ENCODE peak calls at places on chromosomes 2 and 18, in nine cellular contexts. Y is transverse colon, S is K562, H is HCT116, B is Panc1, M is GM23338, D is GM12891, I is stomach, N is upper lobe of left lung. V is an unnamed sample.

GRCh38 chr2:139790807-139791206 is 1010.6 kb upstream of the NXPH2 start:
- DNase-seq in Y (no peak), S (no peak), H (peak; percentile 29), B (peak; percentile 2), M (peak; percentile 50), D (no peak), I (no peak), N (no peak), V (peak; percentile 45)

GRCh38 chr2:222795671-222796357 is 65.0 kb upstream of the ACSL3 start:
- DNase-seq in Y (no peak), S (no peak), H (no peak), B (no peak), M (no peak), D (no peak), I (no peak), N (no peak), V (no peak)

GRCh38 chr2:232588680-232589585 is 38.4 kb downstream of the EIF4E2 start:
- DNase-seq in Y (peak; percentile 71), S (no peak), H (no peak), B (no peak), M (no peak), D (no peak), I (peak; percentile 86), N (no peak), V (no peak)

GRCh38 chr2:190121971-190122370 is 59.4 kb upstream of the MSTN start:
- DNase-seq in Y (no peak), S (no peak), H (peak; percentile 23), B (peak; percentile 12), M (peak; percentile 78), D (peak; percentile 5), I (no peak), N (no peak), V (peak; percentile 52)

GRCh38 chr18:34976899-34977786 is 64.1 kb upstream of the MAPRE2 start:
- DNase-seq in Y (peak; percentile 93), S (peak; percentile 42), H (no peak), B (no peak), M (peak; percentile 92), D (peak; percentile 42), I (peak; percentile 91), N (peak; percentile 96), V (peak; percentile 55)

GRCh38 chr2:183926433-183926832 is 671.9 kb upstream of the ZNF804A start:
- DNase-seq in Y (no peak), S (no peak), H (no peak), B (no peak), M (no peak), D (no peak), I (no peak), N (no peak), V (no peak)

GRCh38 chr2:174614261-174614660 is 16.7 kb upstream of the WIPF1 start:
- DNase-seq in Y (no peak), S (no peak), H (no peak), B (no peak), M (no peak), D (no peak), I (no peak), N (no peak), V (no peak)

GRCh38 chr2:122094557-122094956 is 339.1 kb downstream of the TSN start:
- DNase-seq in Y (no peak), S (no peak), H (no peak), B (no peak), M (no peak), D (no peak), I (no peak), N (no peak), V (no peak)

GRCh38 chr2:166513952-166514351 is 19.9 kb upstream of the SCN7A start:
- DNase-seq in Y (no peak), S (no peak), H (no peak), B (no peak), M (no peak), D (no peak), I (no peak), N (no peak), V (no peak)

GRCh38 chr18:12283256-12283655 is 24.8 kb upstream of the TUBB6 start:
- DNase-seq in Y (no peak), S (peak; percentile 56), H (peak; percentile 73), B (no peak), M (peak; percentile 75), D (no peak), I (no peak), N (no peak), V (peak; percentile 20)

GRCh38 chr2:85504434-85505261 is 34.3 kb upstream of the MAT2A start:
- DNase-seq in Y (no peak), S (no peak), H (peak; percentile 72), B (peak; percentile 87), M (no peak), D (no peak), I (peak; percentile 26), N (no peak), V (peak; percentile 96)
- TF ChIP-seq POLR2AphosphoS5 in Y (peak; percentile 15), S (no peak), H (peak; percentile 63), B (no peak), M (no peak), D (no peak), I (peak; percentile 32), N (peak; percentile 49), V (peak; percentile 92)

DNA sequence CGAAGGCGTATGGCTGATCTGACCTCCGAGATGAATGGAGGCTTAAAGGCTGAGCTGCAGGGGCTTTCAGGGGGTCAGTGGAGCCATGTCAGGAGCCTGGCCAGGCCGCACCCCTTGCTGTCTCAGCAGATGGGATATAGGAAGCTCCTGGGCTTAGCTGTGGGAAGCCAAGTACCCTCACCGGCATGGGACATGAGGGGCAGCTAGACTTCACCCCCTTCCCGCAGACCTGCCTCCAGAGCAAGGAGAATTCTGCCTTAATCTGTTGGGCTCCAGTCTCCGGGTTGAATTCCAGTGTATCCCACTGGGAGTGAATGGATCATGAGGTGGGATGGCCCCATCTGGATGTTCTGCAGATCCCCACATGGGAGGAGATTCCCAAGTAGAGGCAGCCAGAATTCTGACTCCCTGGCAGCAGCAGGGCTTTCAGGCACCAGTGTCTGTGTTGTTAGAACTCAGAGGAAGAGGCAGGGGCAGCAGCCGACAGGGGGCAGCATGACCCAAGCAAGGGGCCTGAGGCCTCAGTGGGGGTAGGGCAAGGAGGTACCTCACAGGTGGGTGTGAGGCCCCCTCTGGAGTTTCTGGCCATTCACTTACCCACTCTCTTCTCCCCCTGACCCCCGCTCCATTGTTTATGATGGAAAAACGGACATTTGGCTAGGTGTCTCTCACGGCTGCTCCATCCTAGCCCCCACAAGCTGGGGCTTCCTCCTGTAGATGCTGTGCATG is 19.1 kb downstream of the CAPG start:
- DNase-seq in Y (peak; percentile 78), S (peak; percentile 79), H (peak; percentile 18), B (no peak), M (peak; percentile 85), D (peak; percentile 63), I (peak; percentile 74), N (peak; percentile 77), V (peak; percentile 38)
- TF ChIP-seq POLR2AphosphoS5 in Y (no peak), S (no peak), H (peak; percentile 39), B (peak; percentile 30), M (peak; percentile 37), D (no peak), I (no peak), N (no peak), V (no peak)

GRCh38 chr2:237125967-237126366 is 40.3 kb downstream of the COPS8 start:
- DNase-seq in Y (no peak), S (no peak), H (no peak), B (no peak), M (no peak), D (no peak), I (peak; percentile 36), N (no peak), V (no peak)

GRCh38 chr2:237126519-237126918 is 40.8 kb downstream of the COPS8 start:
- DNase-seq in Y (no peak), S (no peak), H (no peak), B (no peak), M (no peak), D (no peak), I (no peak), N (no peak), V (no peak)

GRCh38 chr2:237129625-237130263 is 44.1 kb downstream of the COPS8 start:
- DNase-seq in Y (no peak), S (no peak), H (no peak), B (no peak), M (no peak), D (no peak), I (no peak), N (no peak), V (no peak)

GRCh38 chr2:237128845-237129592 is 43.3 kb downstream of the COPS8 start:
- DNase-seq in Y (no peak), S (no peak), H (no peak), B (no peak), M (no peak), D (no peak), I (no peak), N (no peak), V (no peak)

DNA sequence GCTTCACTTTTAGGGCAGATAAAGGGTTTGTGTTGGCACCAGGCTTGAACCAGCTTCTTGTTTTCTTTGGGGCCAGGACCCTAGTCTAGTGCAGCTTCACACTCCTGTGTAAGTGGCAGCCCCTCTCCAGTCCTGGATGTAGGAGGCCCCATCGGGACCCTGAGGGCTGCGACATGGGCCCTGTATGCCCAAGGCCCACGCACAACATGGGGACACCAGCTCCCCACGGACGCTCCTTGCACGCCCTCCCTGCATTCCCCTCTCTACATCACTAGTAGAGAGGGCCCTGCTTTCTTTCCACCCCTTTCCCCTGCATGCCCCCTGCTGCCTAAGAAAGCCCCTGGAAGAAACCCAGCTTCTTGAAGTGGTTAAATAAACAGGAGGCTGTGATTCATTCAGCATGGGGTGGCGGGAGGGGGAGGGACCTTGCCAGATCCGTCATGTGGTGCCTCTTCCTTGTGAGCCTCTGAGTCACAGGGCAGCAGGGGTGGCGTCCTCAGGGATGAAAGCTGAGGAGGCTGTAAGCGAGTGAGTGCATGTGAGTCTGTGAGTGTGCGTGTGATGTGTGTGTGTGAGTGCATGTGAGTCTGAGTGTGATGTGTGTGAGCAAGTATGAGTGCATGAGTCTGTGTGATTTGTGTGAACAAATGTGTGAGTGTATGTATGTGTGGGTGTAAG is 42.5 kb downstream of the COPS8 start:
- DNase-seq in Y (peak; percentile 79), S (no peak), H (peak; percentile 77), B (peak; percentile 89), M (peak; percentile 28), D (no peak), I (peak; percentile 77), N (no peak), V (peak; percentile 98)
- TF ChIP-seq POLR2AphosphoS5 in Y (peak; percentile 72), S (no peak), H (peak; percentile 43), B (peak; percentile 72), M (no peak), D (no peak), I (peak; percentile 92), N (no peak), V (peak; percentile 77)

DNA sequence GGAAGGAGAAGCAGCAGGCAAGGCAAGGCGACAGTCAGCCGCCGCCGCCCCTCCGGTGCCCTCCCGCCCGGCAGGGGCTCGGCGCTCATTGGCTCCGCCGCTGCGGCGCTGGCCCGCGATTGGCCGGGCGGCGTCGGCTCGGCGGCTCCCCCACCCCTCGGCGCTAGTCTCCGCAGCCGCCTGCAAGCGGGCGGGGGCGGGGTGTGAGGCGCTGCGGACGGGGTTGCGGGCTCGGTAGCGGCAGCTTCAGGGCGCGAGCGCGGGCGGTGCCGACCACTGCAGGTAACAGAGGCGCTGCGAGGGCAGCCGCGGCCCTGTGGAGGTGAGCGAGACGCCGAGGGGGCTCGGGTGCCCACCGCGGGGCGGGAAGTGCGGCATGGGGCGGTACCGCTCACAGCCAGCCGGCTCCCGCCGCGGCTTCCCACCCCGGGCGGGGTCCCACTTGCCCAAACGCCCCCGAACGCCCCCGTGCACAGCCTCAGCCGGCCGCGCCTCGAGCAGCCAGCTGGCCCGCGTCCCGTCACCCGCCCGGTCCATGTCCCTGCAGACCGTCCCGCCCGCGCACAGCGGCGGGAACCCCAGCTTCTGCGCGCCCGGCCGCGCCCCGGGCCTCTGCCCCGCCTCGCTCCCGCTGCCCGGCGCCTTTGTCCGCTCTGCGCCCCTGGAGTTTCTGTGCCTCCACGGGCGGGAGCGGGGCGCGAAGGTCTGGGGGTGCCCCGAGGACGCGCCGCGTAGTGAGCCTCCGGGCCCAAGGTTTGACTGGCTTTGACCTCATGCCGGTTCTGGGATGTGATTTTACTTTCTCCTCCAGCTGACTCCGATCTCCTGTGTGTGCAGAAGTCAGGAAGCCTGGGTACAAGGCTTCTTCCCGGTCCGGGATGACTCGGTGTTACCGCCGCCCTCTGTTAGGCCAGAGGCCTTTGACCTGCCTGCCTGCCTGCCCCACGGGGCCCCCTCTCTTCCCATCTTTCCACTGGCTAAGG is at the start of gene SANBR:
- DNase-seq in Y (peak; percentile 91), S (peak; percentile 97), H (peak; percentile 75), B (no peak), M (peak; percentile 94), D (peak; percentile 81), I (peak; percentile 90), N (peak; percentile 98), V (peak; percentile 87)
- TF ChIP-seq POLR2AphosphoS5 in Y (peak; percentile 86), S (peak; percentile 42), H (peak; percentile 74), B (peak; percentile 68), M (peak; percentile 76), D (no peak), I (peak; percentile 51), N (peak; percentile 43), V (peak; percentile 75)

V was measured in endothelial cell of umbilical vein.